ENCODE peak calls at places on chromosome 7, in eight cellular contexts. One of them, this sample, is unnamed.

GRCh38 chr7:151539055-151539714 is 19.5 kb upstream of the RHEB start:
- DNase-seq in HepG2: no peak
- DNase-seq in suprapubic skin: no peak
- DNase-seq in HL-60: no peak
- DNase-seq in sigmoid colon: no peak
- DNase-seq in spleen: no peak
- DNase-seq in vagina: no peak
- DNase-seq in GM23338: peak; percentile 44
- DNase-seq in this sample: no peak

GRCh38 chr7:100380180-100380579 is 6.9 kb downstream of the PILRA start:
- DNase-seq in sigmoid colon: no peak
- DNase-seq in vagina: no peak
- DNase-seq in suprapubic skin: no peak
- DNase-seq in GM23338: no peak
- DNase-seq in spleen: no peak
- DNase-seq in HepG2: no peak
- DNase-seq in HL-60: peak; percentile 23
- DNase-seq in this sample: no peak

GRCh38 chr7:105782391-105783063 is 93.9 kb downstream of the ATXN7L1 start:
- DNase-seq in HL-60: no peak
- DNase-seq in sigmoid colon: peak; percentile 55
- DNase-seq in suprapubic skin: no peak
- DNase-seq in GM23338: no peak
- DNase-seq in HepG2: no peak
- DNase-seq in vagina: no peak
- DNase-seq in spleen: peak; percentile 51
- DNase-seq in this sample: no peak

GRCh38 chr7:90715067-90715466 is 118.9 kb downstream of the CDK14 start:
- DNase-seq in suprapubic skin: no peak
- DNase-seq in GM23338: no peak
- DNase-seq in spleen: no peak
- DNase-seq in HL-60: no peak
- DNase-seq in HepG2: no peak
- DNase-seq in vagina: no peak
- DNase-seq in sigmoid colon: no peak
- DNase-seq in this sample: no peak

GRCh38 chr7:1027285-1028043 is 16.9 kb upstream of the GPR146 start:
- DNase-seq in HepG2: no peak
- DNase-seq in sigmoid colon: no peak
- DNase-seq in HL-60: no peak
- DNase-seq in spleen: peak; percentile 86
- DNase-seq in GM23338: peak; percentile 72
- DNase-seq in vagina: no peak
- DNase-seq in suprapubic skin: no peak
- DNase-seq in this sample: no peak

GRCh38 chr7:100612730-100613446 is 548 bp downstream of the MOSPD3 start:
- DNase-seq in vagina: no peak
- DNase-seq in HepG2: peak; percentile 32
- DNase-seq in sigmoid colon: no peak
- DNase-seq in GM23338: peak; percentile 47
- DNase-seq in suprapubic skin: no peak
- DNase-seq in spleen: no peak
- DNase-seq in HL-60: no peak
- DNase-seq in this sample: no peak

GRCh38 chr7:48708635-48709034 is 215.7 kb upstream of the CDC14C start:
- DNase-seq in HL-60: no peak
- DNase-seq in suprapubic skin: no peak
- DNase-seq in GM23338: peak; percentile 27
- DNase-seq in vagina: no peak
- DNase-seq in sigmoid colon: no peak
- DNase-seq in spleen: no peak
- DNase-seq in HepG2: no peak
- DNase-seq in this sample: no peak

GRCh38 chr7:33836797-33837355 is 68.5 kb upstream of the BMPER start:
- DNase-seq in vagina: no peak
- DNase-seq in spleen: no peak
- DNase-seq in HepG2: no peak
- DNase-seq in HL-60: no peak
- DNase-seq in suprapubic skin: no peak
- DNase-seq in GM23338: peak; percentile 63
- DNase-seq in sigmoid colon: no peak
- DNase-seq in this sample: no peak

GRCh38 chr7:143429770-143430698 is 13.2 kb upstream of the TAS2R60 start:
- DNase-seq in HepG2: no peak
- DNase-seq in spleen: no peak
- DNase-seq in sigmoid colon: no peak
- DNase-seq in GM23338: no peak
- DNase-seq in suprapubic skin: no peak
- DNase-seq in vagina: no peak
- DNase-seq in HL-60: no peak
- DNase-seq in this sample: no peak

GRCh38 chr7:74027683-74028320 is at the start of gene ELN:
- DNase-seq in spleen: no peak
- DNase-seq in sigmoid colon: peak; percentile 96
- DNase-seq in HepG2: no peak
- DNase-seq in HL-60: no peak
- DNase-seq in GM23338: peak; percentile 56
- DNase-seq in suprapubic skin: peak; percentile 88
- DNase-seq in vagina: no peak
- DNase-seq in this sample: peak; percentile 63

GRCh38 chr7:116674508-116675173 is 2.6 kb downstream of the MET start:
- DNase-seq in spleen: no peak
- DNase-seq in sigmoid colon: no peak
- DNase-seq in suprapubic skin: no peak
- DNase-seq in GM23338: peak; percentile 33
- DNase-seq in HL-60: no peak
- DNase-seq in vagina: no peak
- DNase-seq in HepG2: no peak
- DNase-seq in this sample: no peak

GRCh38 chr7:134368851-134369533 is 52.3 kb upstream of the SLC35B4 start:
- DNase-seq in HepG2: peak; percentile 87
- DNase-seq in HL-60: no peak
- DNase-seq in GM23338: no peak
- DNase-seq in vagina: no peak
- DNase-seq in suprapubic skin: no peak
- DNase-seq in spleen: no peak
- DNase-seq in sigmoid colon: no peak
- DNase-seq in this sample: no peak

GRCh38 chr7:103388469-103389140 is 41.2 kb downstream of the PSMC2 start:
- DNase-seq in suprapubic skin: no peak
- DNase-seq in sigmoid colon: no peak
- DNase-seq in spleen: no peak
- DNase-seq in GM23338: no peak
- DNase-seq in vagina: no peak
- DNase-seq in HL-60: no peak
- DNase-seq in HepG2: peak; percentile 93
- DNase-seq in this sample: no peak

GRCh38 chr7:73811760-73812168 is 19.0 kb upstream of the CLDN4 start:
- DNase-seq in suprapubic skin: peak; percentile 85
- DNase-seq in spleen: peak; percentile 86
- DNase-seq in GM23338: peak; percentile 95
- DNase-seq in sigmoid colon: peak; percentile 82
- DNase-seq in vagina: peak; percentile 81
- DNase-seq in HL-60: peak; percentile 44
- DNase-seq in HepG2: peak; percentile 54
- DNase-seq in this sample: peak; percentile 88

GRCh38 chr7:587769-588168 is 68.1 kb upstream of the PDGFA start:
- DNase-seq in suprapubic skin: no peak
- DNase-seq in HepG2: no peak
- DNase-seq in sigmoid colon: no peak
- DNase-seq in spleen: no peak
- DNase-seq in HL-60: no peak
- DNase-seq in GM23338: no peak
- DNase-seq in vagina: no peak
- DNase-seq in this sample: no peak

GRCh38 chr7:20141666-20142065 is 75.5 kb downstream of the MACC1 start:
- DNase-seq in HL-60: no peak
- DNase-seq in GM23338: no peak
- DNase-seq in suprapubic skin: no peak
- DNase-seq in vagina: no peak
- DNase-seq in spleen: no peak
- DNase-seq in sigmoid colon: no peak
- DNase-seq in HepG2: no peak
- DNase-seq in this sample: no peak

GRCh38 chr7:490461-491291 is 29.0 kb downstream of the PDGFA start:
- DNase-seq in spleen: peak; percentile 56
- DNase-seq in GM23338: no peak
- DNase-seq in HepG2: no peak
- DNase-seq in HL-60: no peak
- DNase-seq in sigmoid colon: peak; percentile 53
- DNase-seq in suprapubic skin: no peak
- DNase-seq in vagina: no peak
- DNase-seq in this sample: no peak

GRCh38 chr7:49174396-49174795 is 250.0 kb downstream of the CDC14C start:
- DNase-seq in HepG2: no peak
- DNase-seq in GM23338: no peak
- DNase-seq in vagina: no peak
- DNase-seq in suprapubic skin: no peak
- DNase-seq in HL-60: no peak
- DNase-seq in spleen: no peak
- DNase-seq in sigmoid colon: no peak
- DNase-seq in this sample: no peak

GRCh38 chr7:4168556-4168955 is 513.5 kb upstream of the FOXK1 start:
- DNase-seq in HepG2: no peak
- DNase-seq in HL-60: no peak
- DNase-seq in vagina: no peak
- DNase-seq in GM23338: no peak
- DNase-seq in suprapubic skin: no peak
- DNase-seq in sigmoid colon: no peak
- DNase-seq in spleen: no peak
- DNase-seq in this sample: no peak

GRCh38 chr7:54878339-54878738 is 119.3 kb upstream of the SEC61G start:
- DNase-seq in sigmoid colon: no peak
- DNase-seq in spleen: no peak
- DNase-seq in suprapubic skin: no peak
- DNase-seq in GM23338: no peak
- DNase-seq in HL-60: no peak
- DNase-seq in HepG2: no peak
- DNase-seq in vagina: no peak
- DNase-seq in this sample: no peak

GRCh38 chr7:106065560-106066500 is 46.3 kb downstream of the SYPL1 start:
- DNase-seq in suprapubic skin: no peak
- DNase-seq in sigmoid colon: peak; percentile 76
- DNase-seq in GM23338: no peak
- DNase-seq in spleen: no peak
- DNase-seq in vagina: peak; percentile 61
- DNase-seq in HepG2: peak; percentile 33
- DNase-seq in HL-60: no peak
- DNase-seq in this sample: peak; percentile 61

GRCh38 chr7:101990811-101991418 is 173.5 kb downstream of the CUX1 start:
- DNase-seq in HepG2: no peak
- DNase-seq in sigmoid colon: no peak
- DNase-seq in vagina: no peak
- DNase-seq in suprapubic skin: no peak
- DNase-seq in spleen: peak; percentile 87
- DNase-seq in GM23338: no peak
- DNase-seq in HL-60: no peak
- DNase-seq in this sample: peak; percentile 63
- TF ChIP-seq POLR2AphosphoS5 in HepG2: no peak
- TF ChIP-seq POLR2AphosphoS5 in sigmoid colon: no peak
- TF ChIP-seq POLR2AphosphoS5 in vagina: no peak
- TF ChIP-seq POLR2AphosphoS5 in suprapubic skin: no peak
- TF ChIP-seq POLR2AphosphoS5 in spleen: peak; percentile 46
- TF ChIP-seq POLR2AphosphoS5 in GM23338: no peak
- TF ChIP-seq POLR2AphosphoS5 in HL-60: no peak
- TF ChIP-seq POLR2AphosphoS5 in this sample: no peak

DNA sequence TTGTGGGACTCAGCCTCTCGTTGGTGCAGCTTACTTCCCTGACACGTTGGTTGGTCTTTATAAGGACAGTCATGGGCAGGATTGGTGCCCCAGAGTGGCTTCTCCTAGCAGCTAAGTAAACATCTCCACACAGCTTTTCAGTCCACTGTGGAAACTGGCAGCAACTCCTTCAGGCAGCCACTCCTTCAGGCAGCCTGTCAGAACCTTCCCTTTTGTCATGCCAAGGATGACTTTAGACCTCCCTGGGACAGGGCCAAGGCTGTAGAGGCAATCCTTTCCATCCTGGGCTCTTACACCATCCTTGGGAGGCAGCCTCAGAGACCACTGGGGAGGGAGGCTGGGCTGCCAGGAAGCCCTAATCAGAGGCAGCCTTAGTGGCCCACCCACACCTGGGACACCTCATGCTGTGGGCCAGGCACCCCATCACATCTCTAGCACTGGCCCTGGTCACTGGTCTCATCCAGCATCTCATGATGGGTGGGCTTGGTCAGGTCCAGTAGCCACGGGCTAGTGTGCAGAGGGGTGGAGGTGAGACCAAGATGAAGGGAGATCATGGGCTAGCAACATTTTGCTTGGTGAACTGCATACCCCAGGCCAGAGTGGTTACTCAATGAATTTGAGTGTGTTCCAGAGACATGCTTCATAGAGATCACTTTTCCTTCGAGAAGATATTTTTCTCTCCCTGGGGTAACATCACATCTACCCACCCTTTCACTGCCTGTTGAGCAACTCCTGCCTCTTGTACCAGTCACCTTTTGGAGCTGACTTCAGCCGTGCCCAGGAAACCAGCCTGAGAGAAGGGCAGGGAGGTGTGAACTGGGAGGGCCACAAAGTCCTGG is 44.0 kb downstream of the MINDY4 start:
- DNase-seq in suprapubic skin: no peak
- DNase-seq in sigmoid colon: peak; percentile 76
- DNase-seq in spleen: no peak
- DNase-seq in GM23338: no peak
- DNase-seq in HepG2: no peak
- DNase-seq in vagina: peak; percentile 79
- DNase-seq in HL-60: no peak
- DNase-seq in this sample: no peak
- H3K27ac ChIP-seq in suprapubic skin: peak overlapping the region; percentile 75
- H3K27ac ChIP-seq in sigmoid colon: peak overlapping the region; percentile 80
- H3K27ac ChIP-seq in spleen: no peak overlapping the region
- H3K27ac ChIP-seq in GM23338: no peak overlapping the region
- H3K27ac ChIP-seq in HepG2: no peak overlapping the region
- H3K27ac ChIP-seq in vagina: peak overlapping the region; percentile 79
- H3K27ac ChIP-seq in HL-60: no peak overlapping the region
- H3K27ac ChIP-seq in this sample: peak overlapping the region; percentile 68

DNA sequence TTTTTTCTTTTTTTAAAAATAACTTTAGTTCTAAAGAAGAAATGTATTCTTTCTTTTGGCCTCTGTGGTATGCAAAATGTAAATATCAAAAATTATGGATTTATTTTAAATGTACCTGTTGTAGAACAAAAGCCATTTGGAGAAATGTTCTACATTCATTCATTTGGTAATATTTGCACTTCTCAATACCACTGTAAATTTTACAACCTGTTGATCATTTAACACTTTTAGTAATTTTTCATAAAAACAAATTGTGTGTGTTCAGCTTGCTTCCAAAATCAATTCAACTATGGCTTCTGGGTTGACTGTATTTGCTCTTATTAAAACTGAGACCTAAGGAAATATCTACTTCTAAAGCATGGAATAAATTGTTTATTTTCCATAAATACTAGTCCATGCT is 2.3 kb upstream of the IGF2BP3 start:
- DNase-seq in suprapubic skin: no peak
- DNase-seq in sigmoid colon: no peak
- DNase-seq in HepG2: no peak
- DNase-seq in GM23338: no peak
- DNase-seq in HL-60: no peak
- DNase-seq in spleen: no peak
- DNase-seq in vagina: no peak
- DNase-seq in this sample: no peak
- TF ChIP-seq POLR2AphosphoS5 in suprapubic skin: no peak
- TF ChIP-seq POLR2AphosphoS5 in sigmoid colon: peak; percentile 5
- TF ChIP-seq POLR2AphosphoS5 in HepG2: no peak
- TF ChIP-seq POLR2AphosphoS5 in GM23338: no peak
- TF ChIP-seq POLR2AphosphoS5 in HL-60: no peak
- TF ChIP-seq POLR2AphosphoS5 in spleen: no peak
- TF ChIP-seq POLR2AphosphoS5 in vagina: no peak
- TF ChIP-seq POLR2AphosphoS5 in this sample: no peak

GRCh38 chr7:29807179-29807841 is 1.0 kb downstream of the WIPF3 start:
- DNase-seq in spleen: no peak
- DNase-seq in GM23338: peak; percentile 75
- DNase-seq in HepG2: peak; percentile 15
- DNase-seq in HL-60: peak; percentile 7
- DNase-seq in suprapubic skin: no peak
- DNase-seq in vagina: no peak
- DNase-seq in sigmoid colon: no peak
- DNase-seq in this sample: peak; percentile 58
- H3K27ac ChIP-seq in spleen: no peak overlapping the region
- H3K27ac ChIP-seq in GM23338: no peak overlapping the region
- H3K27ac ChIP-seq in HepG2: no peak overlapping the region
- H3K27ac ChIP-seq in HL-60: no peak overlapping the region
- H3K27ac ChIP-seq in suprapubic skin: no peak overlapping the region
- H3K27ac ChIP-seq in vagina: no peak overlapping the region
- H3K27ac ChIP-seq in sigmoid colon: no peak overlapping the region
- H3K27ac ChIP-seq in this sample: no peak overlapping the region

This sample was measured in transverse colon.